ENCODE peak calls at places on chromosomes 6 and 20, in nine cellular contexts. One of them, this sample, is unnamed.

GRCh38 chr6:53931086-53931485 is 136.3 kb downstream of the LRRC1 start:
- DNase-seq in OCI-LY7: no peak
- DNase-seq in NCI-H510A treated with DMSO at 0.1 percent for 48 hours: no peak
- DNase-seq in 8988T: no peak
- DNase-seq in foreskin melanocyte: no peak
- DNase-seq in glutamatergic neuron: no peak
- DNase-seq in HS-5: no peak
- DNase-seq in T-helper 17 cell: no peak
- DNase-seq in WERI-Rb-1: no peak
- DNase-seq in this sample: no peak

GRCh38 chr6:107290491-107290890 is 168.9 kb downstream of the PDSS2 start:
- DNase-seq in OCI-LY7: no peak
- DNase-seq in NCI-H510A treated with DMSO at 0.1 percent for 48 hours: no peak
- DNase-seq in 8988T: no peak
- DNase-seq in foreskin melanocyte: peak
- DNase-seq in glutamatergic neuron: no peak
- DNase-seq in HS-5: no peak
- DNase-seq in T-helper 17 cell: no peak
- DNase-seq in WERI-Rb-1: no peak
- DNase-seq in this sample: no peak

GRCh38 chr6:166737231-166737630 is 110.2 kb upstream of the RPS6KA2 start:
- DNase-seq in OCI-LY7: no peak
- DNase-seq in NCI-H510A treated with DMSO at 0.1 percent for 48 hours: no peak
- DNase-seq in 8988T: no peak
- DNase-seq in foreskin melanocyte: no peak
- DNase-seq in glutamatergic neuron: no peak
- DNase-seq in HS-5: no peak
- DNase-seq in T-helper 17 cell: no peak
- DNase-seq in WERI-Rb-1: no peak
- DNase-seq in this sample: no peak

GRCh38 chr20:35306931-35307517 is 14.8 kb upstream of the FAM83C start:
- DNase-seq in OCI-LY7: peak
- DNase-seq in NCI-H510A treated with DMSO at 0.1 percent for 48 hours: peak
- DNase-seq in 8988T: no peak
- DNase-seq in foreskin melanocyte: peak
- DNase-seq in glutamatergic neuron: peak
- DNase-seq in HS-5: no peak
- DNase-seq in T-helper 17 cell: no peak
- DNase-seq in WERI-Rb-1: peak
- DNase-seq in this sample: peak

GRCh38 chr6:6588924-6589696 is 590 bp downstream of the LY86 start:
- DNase-seq in OCI-LY7: peak
- DNase-seq in NCI-H510A treated with DMSO at 0.1 percent for 48 hours: no peak
- DNase-seq in 8988T: no peak
- DNase-seq in foreskin melanocyte: no peak
- DNase-seq in glutamatergic neuron: no peak
- DNase-seq in HS-5: no peak
- DNase-seq in T-helper 17 cell: no peak
- DNase-seq in WERI-Rb-1: no peak
- DNase-seq in this sample: no peak

GRCh38 chr6:27668442-27669275 is 195.8 kb upstream of the ZNF184 start:
- DNase-seq in OCI-LY7: peak
- DNase-seq in NCI-H510A treated with DMSO at 0.1 percent for 48 hours: peak
- DNase-seq in 8988T: peak
- DNase-seq in foreskin melanocyte: no peak
- DNase-seq in glutamatergic neuron: peak
- DNase-seq in HS-5: peak
- DNase-seq in T-helper 17 cell: no peak
- DNase-seq in WERI-Rb-1: peak
- DNase-seq in this sample: peak

GRCh38 chr6:74434165-74434564 is 738.2 kb downstream of the CD109 start:
- DNase-seq in OCI-LY7: no peak
- DNase-seq in NCI-H510A treated with DMSO at 0.1 percent for 48 hours: no peak
- DNase-seq in 8988T: no peak
- DNase-seq in foreskin melanocyte: no peak
- DNase-seq in glutamatergic neuron: no peak
- DNase-seq in HS-5: no peak
- DNase-seq in T-helper 17 cell: no peak
- DNase-seq in WERI-Rb-1: no peak
- DNase-seq in this sample: no peak

GRCh38 chr20:46113071-46113470 is 5.0 kb upstream of the CD40 start:
- DNase-seq in OCI-LY7: no peak
- DNase-seq in NCI-H510A treated with DMSO at 0.1 percent for 48 hours: no peak
- DNase-seq in 8988T: no peak
- DNase-seq in foreskin melanocyte: no peak
- DNase-seq in glutamatergic neuron: no peak
- DNase-seq in HS-5: no peak
- DNase-seq in T-helper 17 cell: no peak
- DNase-seq in WERI-Rb-1: no peak
- DNase-seq in this sample: no peak

GRCh38 chr6:105136433-105137350 is 43.1 kb downstream of the POPDC3 start:
- DNase-seq in OCI-LY7: no peak
- DNase-seq in NCI-H510A treated with DMSO at 0.1 percent for 48 hours: peak
- DNase-seq in 8988T: no peak
- DNase-seq in foreskin melanocyte: peak
- DNase-seq in glutamatergic neuron: peak
- DNase-seq in HS-5: peak
- DNase-seq in T-helper 17 cell: no peak
- DNase-seq in WERI-Rb-1: peak
- DNase-seq in this sample: peak

GRCh38 chr20:39941235-39941634 is 747.8 kb downstream of the MAFB start:
- DNase-seq in OCI-LY7: no peak
- DNase-seq in NCI-H510A treated with DMSO at 0.1 percent for 48 hours: no peak
- DNase-seq in 8988T: no peak
- DNase-seq in foreskin melanocyte: no peak
- DNase-seq in glutamatergic neuron: no peak
- DNase-seq in HS-5: no peak
- DNase-seq in T-helper 17 cell: no peak
- DNase-seq in WERI-Rb-1: no peak
- DNase-seq in this sample: no peak

GRCh38 chr6:106122941-106123337 is 36.8 kb downstream of the PRDM1 start:
- DNase-seq in OCI-LY7: no peak
- DNase-seq in NCI-H510A treated with DMSO at 0.1 percent for 48 hours: peak
- DNase-seq in 8988T: no peak
- DNase-seq in foreskin melanocyte: no peak
- DNase-seq in glutamatergic neuron: no peak
- DNase-seq in HS-5: no peak
- DNase-seq in T-helper 17 cell: no peak
- DNase-seq in WERI-Rb-1: no peak
- DNase-seq in this sample: no peak

GRCh38 chr20:13701486-13701885 is 62.8 kb upstream of the TASP1 start:
- DNase-seq in OCI-LY7: no peak
- DNase-seq in NCI-H510A treated with DMSO at 0.1 percent for 48 hours: no peak
- DNase-seq in 8988T: no peak
- DNase-seq in foreskin melanocyte: no peak
- DNase-seq in glutamatergic neuron: no peak
- DNase-seq in HS-5: no peak
- DNase-seq in T-helper 17 cell: no peak
- DNase-seq in WERI-Rb-1: no peak
- DNase-seq in this sample: no peak

GRCh38 chr6:40312213-40313015 is 274.8 kb downstream of the LRFN2 start:
- DNase-seq in OCI-LY7: no peak
- DNase-seq in NCI-H510A treated with DMSO at 0.1 percent for 48 hours: no peak
- DNase-seq in 8988T: no peak
- DNase-seq in foreskin melanocyte: no peak
- DNase-seq in glutamatergic neuron: no peak
- DNase-seq in HS-5: no peak
- DNase-seq in T-helper 17 cell: no peak
- DNase-seq in WERI-Rb-1: no peak
- DNase-seq in this sample: no peak

GRCh38 chr20:19110866-19111460 is 101.5 kb upstream of the SLC24A3 start:
- DNase-seq in OCI-LY7: no peak
- DNase-seq in NCI-H510A treated with DMSO at 0.1 percent for 48 hours: peak
- DNase-seq in 8988T: no peak
- DNase-seq in foreskin melanocyte: no peak
- DNase-seq in glutamatergic neuron: no peak
- DNase-seq in HS-5: no peak
- DNase-seq in T-helper 17 cell: no peak
- DNase-seq in WERI-Rb-1: no peak
- DNase-seq in this sample: no peak

GRCh38 chr20:44056010-44056698 is 130.8 kb downstream of the JPH2 start:
- DNase-seq in OCI-LY7: no peak
- DNase-seq in NCI-H510A treated with DMSO at 0.1 percent for 48 hours: peak
- DNase-seq in 8988T: peak
- DNase-seq in foreskin melanocyte: no peak
- DNase-seq in glutamatergic neuron: peak
- DNase-seq in HS-5: no peak
- DNase-seq in T-helper 17 cell: no peak
- DNase-seq in WERI-Rb-1: peak
- DNase-seq in this sample: peak

GRCh38 chr6:159941286-159942113 is 27.4 kb upstream of the IGF2R start:
- DNase-seq in OCI-LY7: peak
- DNase-seq in NCI-H510A treated with DMSO at 0.1 percent for 48 hours: no peak
- DNase-seq in 8988T: no peak
- DNase-seq in foreskin melanocyte: peak
- DNase-seq in glutamatergic neuron: no peak
- DNase-seq in HS-5: no peak
- DNase-seq in T-helper 17 cell: no peak
- DNase-seq in WERI-Rb-1: no peak
- DNase-seq in this sample: no peak

GRCh38 chr6:40074292-40075050 is 140.2 kb upstream of the MOCS1 start:
- DNase-seq in OCI-LY7: no peak
- DNase-seq in NCI-H510A treated with DMSO at 0.1 percent for 48 hours: no peak
- DNase-seq in 8988T: no peak
- DNase-seq in foreskin melanocyte: no peak
- DNase-seq in glutamatergic neuron: no peak
- DNase-seq in HS-5: no peak
- DNase-seq in T-helper 17 cell: no peak
- DNase-seq in WERI-Rb-1: no peak
- DNase-seq in this sample: no peak

GRCh38 chr6:5471637-5472430 is 210.5 kb downstream of the FARS2 start:
- DNase-seq in OCI-LY7: no peak
- DNase-seq in NCI-H510A treated with DMSO at 0.1 percent for 48 hours: no peak
- DNase-seq in 8988T: no peak
- DNase-seq in foreskin melanocyte: no peak
- DNase-seq in glutamatergic neuron: peak
- DNase-seq in HS-5: no peak
- DNase-seq in T-helper 17 cell: no peak
- DNase-seq in WERI-Rb-1: peak
- DNase-seq in this sample: peak

This sample was measured in BE2C.